ENCODE peak calls at places on chromosomes 4 and X, in eight cellular contexts. One of them, this sample, is unnamed.

GRCh38 chr4:154332681-154333421 is 158.7 kb downstream of the DCHS2 start:
- DNase-seq in upper lobe of right lung: no peak
- DNase-seq in foreskin fibroblast: no peak
- DNase-seq in cardiac muscle cell: peak
- DNase-seq in OCI-LY7: no peak
- DNase-seq in astrocyte: no peak
- DNase-seq in fibroblast of lung: peak
- DNase-seq in GM12865: peak
- DNase-seq in this sample: no peak

GRCh38 chr4:38711066-38711465 is 47.1 kb downstream of the KLF3 start:
- DNase-seq in OCI-LY7: no peak
- DNase-seq in GM12865: no peak
- DNase-seq in foreskin fibroblast: no peak
- DNase-seq in astrocyte: no peak
- DNase-seq in fibroblast of lung: no peak
- DNase-seq in upper lobe of right lung: no peak
- DNase-seq in cardiac muscle cell: no peak
- DNase-seq in this sample: no peak

GRCh38 chrX:14359316-14359715 is 170.0 kb upstream of the GLRA2 start:
- DNase-seq in GM12865: no peak
- DNase-seq in astrocyte: no peak
- DNase-seq in OCI-LY7: no peak
- DNase-seq in foreskin fibroblast: no peak
- DNase-seq in upper lobe of right lung: no peak
- DNase-seq in fibroblast of lung: no peak
- DNase-seq in cardiac muscle cell: no peak
- DNase-seq in this sample: no peak

GRCh38 chr4:40309250-40309774 is 25.8 kb upstream of the CHRNA9 start:
- DNase-seq in OCI-LY7: peak
- DNase-seq in upper lobe of right lung: peak
- DNase-seq in fibroblast of lung: peak
- DNase-seq in GM12865: peak
- DNase-seq in foreskin fibroblast: peak
- DNase-seq in cardiac muscle cell: peak
- DNase-seq in astrocyte: peak
- DNase-seq in this sample: peak

GRCh38 chr4:32985256-32985655 is 2265.1 kb downstream of the PCDH7 start:
- DNase-seq in GM12865: no peak
- DNase-seq in OCI-LY7: no peak
- DNase-seq in foreskin fibroblast: peak
- DNase-seq in cardiac muscle cell: no peak
- DNase-seq in fibroblast of lung: peak
- DNase-seq in upper lobe of right lung: no peak
- DNase-seq in astrocyte: peak
- DNase-seq in this sample: no peak

GRCh38 chr4:93529692-93530091 is 298.9 kb upstream of the ATOH1 start:
- DNase-seq in astrocyte: no peak
- DNase-seq in cardiac muscle cell: no peak
- DNase-seq in foreskin fibroblast: no peak
- DNase-seq in fibroblast of lung: no peak
- DNase-seq in GM12865: no peak
- DNase-seq in upper lobe of right lung: no peak
- DNase-seq in OCI-LY7: no peak
- DNase-seq in this sample: no peak

GRCh38 chr4:94595880-94596483 is 144.2 kb downstream of the PDLIM5 start:
- DNase-seq in fibroblast of lung: peak
- DNase-seq in OCI-LY7: peak
- DNase-seq in astrocyte: peak
- DNase-seq in foreskin fibroblast: peak
- DNase-seq in upper lobe of right lung: no peak
- DNase-seq in GM12865: peak
- DNase-seq in cardiac muscle cell: peak
- DNase-seq in this sample: no peak

GRCh38 chr4:168908093-168908492 is 102.0 kb downstream of the CBR4 start:
- DNase-seq in GM12865: no peak
- DNase-seq in OCI-LY7: no peak
- DNase-seq in foreskin fibroblast: peak
- DNase-seq in upper lobe of right lung: no peak
- DNase-seq in fibroblast of lung: peak
- DNase-seq in astrocyte: peak
- DNase-seq in cardiac muscle cell: no peak
- DNase-seq in this sample: no peak

GRCh38 chr4:147596377-147596776 is 20.8 kb upstream of the TMEM184C start:
- DNase-seq in fibroblast of lung: no peak
- DNase-seq in OCI-LY7: no peak
- DNase-seq in GM12865: no peak
- DNase-seq in cardiac muscle cell: no peak
- DNase-seq in foreskin fibroblast: no peak
- DNase-seq in upper lobe of right lung: no peak
- DNase-seq in astrocyte: no peak
- DNase-seq in this sample: no peak

GRCh38 chrX:52988985-52989917 is 30.9 kb upstream of the FAM156A start:
- DNase-seq in astrocyte: peak
- DNase-seq in upper lobe of right lung: no peak
- DNase-seq in foreskin fibroblast: no peak
- DNase-seq in fibroblast of lung: peak
- DNase-seq in OCI-LY7: no peak
- DNase-seq in cardiac muscle cell: no peak
- DNase-seq in GM12865: no peak
- DNase-seq in this sample: no peak

GRCh38 chr4:114386637-114387233 is 211.9 kb upstream of the UGT8 start:
- DNase-seq in cardiac muscle cell: peak
- DNase-seq in foreskin fibroblast: peak
- DNase-seq in GM12865: peak
- DNase-seq in fibroblast of lung: peak
- DNase-seq in astrocyte: peak
- DNase-seq in OCI-LY7: peak
- DNase-seq in upper lobe of right lung: no peak
- DNase-seq in this sample: no peak

GRCh38 chr4:79224777-79225104 is 101.1 kb downstream of the NAA11 start:
- DNase-seq in foreskin fibroblast: no peak
- DNase-seq in cardiac muscle cell: no peak
- DNase-seq in GM12865: peak
- DNase-seq in astrocyte: no peak
- DNase-seq in fibroblast of lung: no peak
- DNase-seq in upper lobe of right lung: no peak
- DNase-seq in OCI-LY7: no peak
- DNase-seq in this sample: no peak

GRCh38 chr4:42302348-42302747 is 94.9 kb upstream of the SHISA3 start:
- DNase-seq in OCI-LY7: peak
- DNase-seq in foreskin fibroblast: no peak
- DNase-seq in fibroblast of lung: no peak
- DNase-seq in cardiac muscle cell: peak
- DNase-seq in upper lobe of right lung: no peak
- DNase-seq in GM12865: peak
- DNase-seq in astrocyte: no peak
- DNase-seq in this sample: no peak

GRCh38 chr4:127622621-127622922 is 10.2 kb upstream of the INTU start:
- DNase-seq in foreskin fibroblast: no peak
- DNase-seq in fibroblast of lung: no peak
- DNase-seq in cardiac muscle cell: no peak
- DNase-seq in GM12865: no peak
- DNase-seq in astrocyte: no peak
- DNase-seq in OCI-LY7: no peak
- DNase-seq in upper lobe of right lung: no peak
- DNase-seq in this sample: no peak

GRCh38 chr4:185513489-185514181 is 21.7 kb downstream of the PDLIM3 start:
- DNase-seq in fibroblast of lung: peak
- DNase-seq in upper lobe of right lung: no peak
- DNase-seq in OCI-LY7: no peak
- DNase-seq in astrocyte: peak
- DNase-seq in GM12865: peak
- DNase-seq in cardiac muscle cell: no peak
- DNase-seq in foreskin fibroblast: no peak
- DNase-seq in this sample: no peak

GRCh38 chrX:140525448-140525847 is 20.6 kb upstream of the SOX3 start:
- DNase-seq in astrocyte: peak
- DNase-seq in cardiac muscle cell: no peak
- DNase-seq in foreskin fibroblast: no peak
- DNase-seq in fibroblast of lung: peak
- DNase-seq in OCI-LY7: no peak
- DNase-seq in GM12865: no peak
- DNase-seq in upper lobe of right lung: no peak
- DNase-seq in this sample: no peak

GRCh38 chr4:131613824-131614216 is 1535.3 kb upstream of the PCDH10 start:
- DNase-seq in foreskin fibroblast: no peak
- DNase-seq in GM12865: peak
- DNase-seq in upper lobe of right lung: no peak
- DNase-seq in astrocyte: no peak
- DNase-seq in fibroblast of lung: no peak
- DNase-seq in cardiac muscle cell: no peak
- DNase-seq in OCI-LY7: no peak
- DNase-seq in this sample: no peak
- TF ChIP-seq CTCF in foreskin fibroblast: no peak
- TF ChIP-seq CTCF in GM12865: no peak
- TF ChIP-seq CTCF in upper lobe of right lung: no peak
- TF ChIP-seq CTCF in astrocyte: no peak
- TF ChIP-seq CTCF in fibroblast of lung: no peak
- TF ChIP-seq CTCF in cardiac muscle cell: no peak
- TF ChIP-seq CTCF in OCI-LY7: no peak
- TF ChIP-seq CTCF in this sample: no peak

DNA sequence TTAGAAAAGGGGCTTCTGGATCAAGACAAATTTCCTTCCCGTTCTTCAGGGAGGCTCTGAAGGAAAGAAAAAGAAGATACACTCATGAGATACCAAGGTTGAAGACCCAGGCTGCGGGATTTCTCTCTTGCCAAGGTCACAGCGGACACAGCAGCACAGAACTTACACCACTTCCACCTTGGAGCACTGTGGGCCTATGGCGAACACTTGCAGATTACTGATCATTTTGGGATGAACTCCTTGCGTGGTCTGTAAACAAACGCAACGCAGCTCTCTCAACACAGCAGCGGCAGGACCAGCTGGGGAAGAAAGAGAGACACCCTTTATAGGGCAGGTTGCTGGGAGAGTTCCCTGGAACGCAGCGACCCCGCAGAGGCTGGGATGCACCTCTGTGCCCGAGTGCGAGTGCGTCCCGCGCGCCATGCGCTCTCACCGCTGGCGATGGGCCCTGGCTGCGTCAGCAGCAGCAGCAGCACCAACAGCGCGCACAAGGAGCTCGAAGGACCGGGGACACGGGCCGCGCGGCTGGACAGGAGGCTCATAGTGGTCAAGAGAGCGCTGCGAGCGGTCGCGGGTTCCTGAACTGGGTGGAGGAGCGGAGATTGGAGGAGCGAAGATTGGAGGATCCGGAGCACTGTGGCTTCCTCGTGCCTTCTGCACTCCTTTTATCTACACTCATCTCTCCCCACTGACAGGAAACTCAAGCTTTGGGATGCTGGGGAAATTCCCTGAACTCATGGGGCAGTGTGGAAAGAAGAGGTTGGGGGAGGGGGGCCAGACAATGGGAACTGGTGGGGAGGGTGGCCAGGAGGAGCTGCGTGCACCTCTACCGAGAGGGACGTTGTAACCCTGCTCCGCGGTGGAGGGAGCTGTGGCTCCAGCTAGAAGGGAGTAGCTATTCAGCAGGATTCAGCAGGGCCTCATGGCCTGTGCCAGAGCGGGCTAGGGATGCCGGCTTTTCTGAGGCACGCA is at the start of gene CXCL5:
- DNase-seq in astrocyte: peak
- DNase-seq in foreskin fibroblast: peak
- DNase-seq in OCI-LY7: no peak
- DNase-seq in upper lobe of right lung: peak
- DNase-seq in fibroblast of lung: peak
- DNase-seq in cardiac muscle cell: peak
- DNase-seq in GM12865: no peak
- DNase-seq in this sample: peak
- H3K4me3 ChIP-seq in astrocyte: peak
- H3K4me3 ChIP-seq in foreskin fibroblast: peak
- H3K4me3 ChIP-seq in OCI-LY7: no peak
- H3K4me3 ChIP-seq in upper lobe of right lung: peak
- H3K4me3 ChIP-seq in fibroblast of lung: peak
- H3K4me3 ChIP-seq in cardiac muscle cell: peak
- H3K4me3 ChIP-seq in GM12865: no peak
- H3K4me3 ChIP-seq in this sample: peak

DNA sequence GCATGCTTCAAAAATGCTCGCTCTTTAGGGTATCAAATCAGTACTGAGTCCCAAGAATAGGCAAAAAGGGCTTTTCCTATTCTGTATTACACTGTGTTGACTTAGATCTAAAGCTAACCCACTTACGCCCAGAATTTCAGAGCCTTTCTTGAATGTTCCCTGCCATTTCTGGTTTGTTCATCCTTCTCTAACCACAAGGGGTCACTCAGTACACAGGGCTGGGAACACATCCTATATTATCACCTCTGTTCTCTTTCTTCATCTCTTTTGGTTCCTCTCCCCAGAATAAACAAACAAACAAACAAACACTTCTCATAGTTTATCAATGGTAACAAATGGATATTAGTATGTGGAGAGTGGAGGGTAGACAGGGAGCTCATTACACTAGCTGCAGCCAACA is 25.5 kb upstream of the MORC4 start:
- DNase-seq in cardiac muscle cell: peak
- DNase-seq in astrocyte: peak
- DNase-seq in GM12865: peak
- DNase-seq in OCI-LY7: peak
- DNase-seq in upper lobe of right lung: no peak
- DNase-seq in fibroblast of lung: peak
- DNase-seq in foreskin fibroblast: peak
- DNase-seq in this sample: no peak
- TF ChIP-seq CTCF in cardiac muscle cell: peak
- TF ChIP-seq CTCF in astrocyte: peak
- TF ChIP-seq CTCF in GM12865: peak
- TF ChIP-seq CTCF in OCI-LY7: peak
- TF ChIP-seq CTCF in upper lobe of right lung: peak
- TF ChIP-seq CTCF in fibroblast of lung: peak
- TF ChIP-seq CTCF in foreskin fibroblast: peak
- TF ChIP-seq CTCF in this sample: peak

DNA sequence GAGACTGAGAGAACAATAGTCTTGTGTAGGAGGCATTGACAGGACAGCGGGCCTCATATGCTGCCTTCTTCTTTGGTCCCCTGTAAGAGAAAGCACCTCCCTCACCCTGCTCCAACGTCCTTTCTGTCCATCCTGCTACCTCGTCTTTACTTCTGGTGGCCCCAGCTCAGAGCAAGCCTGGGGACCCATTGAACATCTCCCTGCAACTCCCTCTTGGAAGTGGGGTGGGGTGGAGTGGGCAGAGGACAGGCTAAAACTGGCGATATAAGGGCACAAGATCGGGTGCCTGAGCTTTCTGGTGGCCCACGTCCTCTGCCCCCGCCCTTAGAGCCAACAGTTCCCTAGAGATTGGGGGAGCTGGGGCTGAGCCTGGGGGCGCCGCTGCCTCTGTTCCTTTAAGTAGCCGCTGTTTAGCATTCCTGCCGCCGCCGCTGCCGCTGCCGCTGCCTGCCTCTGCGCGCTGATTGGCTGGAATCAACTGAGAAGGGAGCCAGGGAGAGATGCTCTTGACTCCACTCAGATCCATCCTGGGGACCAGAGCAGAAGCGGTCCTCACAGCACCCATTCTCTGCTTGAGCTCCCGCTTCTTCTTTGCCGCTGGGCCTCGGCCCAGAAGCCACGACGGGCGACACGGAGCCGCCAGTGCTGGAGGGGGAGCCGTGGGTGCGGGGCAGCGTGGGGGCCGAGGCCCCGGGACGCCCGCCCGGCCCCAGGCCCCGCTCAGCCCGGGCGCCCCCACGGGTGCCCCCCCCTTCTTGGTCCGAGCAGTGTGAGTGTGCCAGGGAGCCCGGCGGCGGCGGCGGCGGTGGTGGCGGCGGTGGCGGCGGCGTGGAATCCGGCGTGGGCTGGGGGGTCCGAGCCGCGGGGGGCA is at the start of gene DLG3:
- DNase-seq in upper lobe of right lung: no peak
- DNase-seq in OCI-LY7: no peak
- DNase-seq in cardiac muscle cell: peak
- DNase-seq in foreskin fibroblast: no peak
- DNase-seq in fibroblast of lung: peak
- DNase-seq in GM12865: no peak
- DNase-seq in astrocyte: no peak
- DNase-seq in this sample: no peak
- H3K4me3 ChIP-seq in upper lobe of right lung: peak
- H3K4me3 ChIP-seq in OCI-LY7: no peak
- H3K4me3 ChIP-seq in cardiac muscle cell: no peak
- H3K4me3 ChIP-seq in foreskin fibroblast: no peak
- H3K4me3 ChIP-seq in fibroblast of lung: peak
- H3K4me3 ChIP-seq in GM12865: no peak
- H3K4me3 ChIP-seq in astrocyte: no peak
- H3K4me3 ChIP-seq in this sample: peak